ENCODE peak calls at places on chromosomes 6 and 20, in five cellular contexts. M is HepG2, K is K562, F is HCT116, V is GM12878. L is an unnamed sample.

GRCh38 chr20:20253039-20253743 is 114.7 kb upstream of the INSM1 start:
- DNase-seq in M (no peak), K (no peak), F (no peak), V (no peak), L (no peak)

GRCh38 chr6:145372671-145373123 is 362.6 kb downstream of the EPM2A start:
- DNase-seq in M (peak; percentile 12), K (no peak), F (no peak), V (peak; percentile 52), L (no peak)

GRCh38 chr6:37239511-37239910 is 18.1 kb upstream of the TBC1D22B start:
- DNase-seq in M (no peak), K (no peak), F (no peak), V (no peak), L (no peak)

GRCh38 chr6:3455121-3455489 is 1.7 kb downstream of the SLC22A23 start:
- DNase-seq in M (peak; percentile 45), K (no peak), F (no peak), V (no peak), L (no peak)

GRCh38 chr20:50504231-50504823 is 5.9 kb upstream of the PTPN1 start:
- DNase-seq in M (peak; percentile 37), K (peak; percentile 49), F (peak; percentile 16), V (no peak), L (peak; percentile 26)

GRCh38 chr6:154039231-154039842 is at the start of gene OPRM1:
- DNase-seq in M (no peak), K (peak; percentile 13), F (no peak), V (no peak), L (peak; percentile 93)

GRCh38 chr20:47397652-47398301 is 41.3 kb upstream of the ZMYND8 start:
- DNase-seq in M (no peak), K (no peak), F (no peak), V (no peak), L (no peak)

GRCh38 chr20:53165452-53165851 is 193.3 kb downstream of the TSHZ2 start:
- DNase-seq in M (no peak), K (no peak), F (no peak), V (no peak), L (no peak)

GRCh38 chr20:2800590-2801458 is at the start of gene CPXM1:
- DNase-seq in M (peak; percentile 46), K (peak; percentile 54), F (no peak), V (no peak), L (peak; percentile 86)

GRCh38 chr6:135506270-135506997 is 8.9 kb upstream of the AHI1 start:
- DNase-seq in M (peak; percentile 45), K (peak; percentile 29), F (no peak), V (no peak), L (peak; percentile 57)

GRCh38 chr6:90485615-90486277 is 101.1 kb downstream of the MAP3K7 start:
- DNase-seq in M (no peak), K (no peak), F (no peak), V (no peak), L (no peak)

GRCh38 chr6:14717307-14717706 is 528.6 kb upstream of the JARID2 start:
- DNase-seq in M (no peak), K (no peak), F (no peak), V (no peak), L (no peak)

GRCh38 chr6:42720739-42721138 is 1.7 kb downstream of the PRPH2 start:
- DNase-seq in M (no peak), K (no peak), F (no peak), V (no peak), L (no peak)
- TF ChIP-seq REST in M (no peak), K (no peak), F (no peak), V (no peak), L (no peak)

DNA sequence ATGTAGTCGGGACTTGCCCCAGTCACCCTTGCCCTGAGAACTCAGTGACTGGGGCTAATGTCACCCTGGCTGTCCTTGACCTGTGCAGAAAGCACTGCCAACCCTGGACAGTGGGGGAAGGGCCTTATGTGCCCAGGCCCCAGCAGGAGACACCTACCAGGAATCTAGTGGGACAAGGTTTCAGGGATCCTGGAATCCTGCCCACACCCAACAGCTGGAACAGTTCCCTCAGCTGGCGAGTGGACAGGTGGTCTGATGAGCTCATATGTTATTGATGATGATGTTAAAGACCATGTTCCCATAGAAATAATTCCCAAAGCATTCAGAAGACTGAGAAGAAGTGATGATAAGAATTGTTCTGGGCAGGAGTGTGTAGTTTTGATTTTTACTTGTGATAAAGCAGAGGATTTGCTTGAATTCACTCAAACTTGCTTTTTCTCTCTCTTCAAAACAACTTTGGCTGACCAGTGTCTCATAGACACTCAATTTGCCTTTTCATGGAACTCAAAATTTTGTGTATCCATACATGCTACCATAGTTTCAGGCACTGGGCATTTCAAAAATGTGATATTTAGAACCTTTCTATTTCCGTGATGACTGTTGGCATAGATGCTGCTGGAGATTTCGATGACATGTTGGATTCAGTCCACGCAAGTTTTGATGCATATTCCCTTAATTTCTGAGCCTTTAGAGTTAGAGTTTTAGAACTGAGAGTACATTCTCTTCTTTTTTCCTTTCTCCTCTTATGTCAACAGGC is 79.3 kb downstream of the SLC22A3 start:
- DNase-seq in M (no peak), K (no peak), F (no peak), V (no peak), L (no peak)
- H3K4me2 ChIP-seq in M (no peak overlapping the region), K (no peak overlapping the region), F (no peak overlapping the region), V (no peak overlapping the region), L (no peak overlapping the region)

DNA sequence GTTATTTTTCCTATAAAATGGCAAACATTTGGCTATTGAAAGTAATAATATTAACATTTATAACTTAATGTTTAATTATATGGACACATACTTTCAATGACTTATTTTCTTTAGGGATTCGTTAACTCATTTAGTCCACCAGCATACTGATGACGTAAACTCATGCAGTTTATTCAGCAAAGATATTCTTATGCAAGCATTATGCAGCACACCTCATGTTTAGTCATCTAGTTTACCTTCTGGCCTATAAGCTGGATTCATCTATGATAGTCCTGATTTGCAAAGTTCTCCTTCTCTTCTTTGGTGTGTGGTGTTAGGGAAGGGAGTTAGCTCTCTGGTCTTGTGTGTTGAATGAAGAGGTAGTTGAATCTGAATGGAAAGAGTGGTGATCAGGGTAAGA is 60.0 kb downstream of the OR2J2 start:
- DNase-seq in M (no peak), K (no peak), F (no peak), V (no peak), L (no peak)
- TF ChIP-seq EZH2 in M (no peak), K (no peak), F (no peak), V (no peak), L (no peak)

GRCh38 chr20:62281161-62281933 is 21.4 kb upstream of the ADRM1 start:
- DNase-seq in M (no peak), K (no peak), F (no peak), V (no peak), L (no peak)
- TF ChIP-seq REST in M (no peak), K (no peak), F (no peak), V (no peak), L (no peak)

GRCh38 chr6:127907960-127908640 is 7.2 kb upstream of the THEMIS start:
- DNase-seq in M (no peak), K (no peak), F (no peak), V (peak; percentile 21), L (no peak)
- H3K4me2 ChIP-seq in M (no peak overlapping the region), K (no peak overlapping the region), F (no peak overlapping the region), V (peak overlapping the region; percentile 64), L (no peak overlapping the region)

DNA sequence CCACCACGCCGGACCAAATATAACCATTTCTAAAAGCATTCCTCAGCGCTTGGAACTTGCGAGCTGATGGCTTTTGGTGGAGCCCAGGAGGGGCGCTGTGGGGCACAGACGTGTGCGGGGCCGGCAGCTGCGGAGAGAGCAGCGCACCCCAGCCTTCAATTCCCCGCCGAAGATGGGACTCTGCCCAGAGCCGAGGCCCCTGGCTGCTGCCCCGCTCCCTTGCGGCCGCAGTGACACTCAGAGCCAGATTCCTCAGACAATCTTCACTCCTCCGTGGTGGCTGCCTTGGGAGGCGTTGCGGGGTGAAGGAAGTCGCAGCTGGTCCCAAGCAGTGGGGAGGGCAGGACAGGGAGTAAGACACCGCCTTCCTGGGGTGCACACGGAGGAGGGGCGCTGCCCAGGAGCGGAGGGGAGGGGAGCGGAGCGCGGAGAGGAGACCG is 87.7 kb downstream of the TMEM242 start:
- DNase-seq in M (peak; percentile 45), K (no peak), F (no peak), V (no peak), L (peak; percentile 96)
- TF ChIP-seq EZH2 in M (peak; percentile 96), K (no peak), F (no peak), V (no peak), L (peak; percentile 53)

GRCh38 chr6:146901940-146902816 is 302.0 kb upstream of the STXBP5 start:
- DNase-seq in M (peak; percentile 10), K (no peak), F (no peak), V (no peak), L (no peak)
- TF ChIP-seq REST in M (no peak), K (no peak), F (no peak), V (no peak), L (no peak)

DNA sequence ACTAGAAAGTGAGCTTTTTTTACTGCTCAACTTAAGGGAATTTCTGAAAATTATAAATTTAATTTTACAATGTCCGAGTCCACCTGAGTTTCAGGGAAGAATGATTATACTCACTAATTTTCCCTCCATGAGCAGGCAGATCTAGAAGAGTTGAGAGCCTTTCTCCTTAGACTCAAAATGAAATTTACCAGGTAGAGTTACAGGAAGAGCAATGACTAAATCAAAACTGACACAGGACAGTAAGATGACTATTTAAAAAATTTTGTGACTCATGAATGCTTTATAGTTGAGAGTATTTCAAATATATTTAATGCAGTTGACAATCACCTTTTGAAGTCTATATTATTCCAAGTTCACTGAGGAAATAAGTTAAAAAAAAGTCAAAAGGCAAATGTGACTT is 198.1 kb upstream of the NRSN1 start:
- DNase-seq in M (no peak), K (no peak), F (no peak), V (no peak), L (no peak)
- H3K4me2 ChIP-seq in M (no peak overlapping the region), K (no peak overlapping the region), F (no peak overlapping the region), V (no peak overlapping the region), L (no peak overlapping the region)

DNA sequence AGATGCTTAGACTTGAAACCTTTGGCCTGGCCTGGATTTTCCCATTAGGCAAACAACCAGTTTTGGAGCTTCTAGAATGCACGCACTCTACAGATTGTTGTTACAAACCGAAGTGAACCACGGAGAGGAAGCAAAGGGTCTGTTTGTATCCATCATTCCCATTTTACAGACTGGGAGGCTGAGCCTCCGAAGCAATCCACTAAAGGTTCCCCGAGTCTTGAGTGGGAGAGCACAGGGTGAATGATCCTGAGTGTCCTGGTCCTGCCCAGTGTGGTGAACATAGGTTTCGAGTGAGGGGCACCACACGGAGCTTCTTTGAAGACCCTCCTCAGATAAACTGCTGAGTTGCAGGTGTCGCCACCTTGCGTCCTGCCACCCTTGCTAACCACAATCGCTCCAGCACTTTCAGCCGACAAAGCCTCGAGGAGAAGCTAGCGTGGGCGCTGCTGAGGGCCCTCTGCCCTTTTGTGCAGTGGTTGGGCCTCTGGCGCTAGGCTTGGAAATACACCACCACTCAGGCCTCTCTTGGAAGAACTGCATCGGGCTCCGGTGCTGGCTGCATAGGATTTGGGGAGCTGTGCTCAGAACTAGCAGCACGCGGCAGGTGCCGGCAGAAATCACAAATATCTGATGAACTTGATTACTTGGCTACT is 1.4 kb upstream of the PRDM13 start:
- DNase-seq in M (no peak), K (no peak), F (no peak), V (no peak), L (peak; percentile 65)
- TF ChIP-seq EZH2 in M (no peak), K (no peak), F (no peak), V (no peak), L (peak; percentile 95)

L was measured in GM23338.